ENCODE peak calls at places on chromosomes 5 and 9, in four cellular contexts. M is kidney epithelial cell, R is AG04450, G is spleen. S is an unnamed sample.
A peak's percentile ranks its signal among the peaks of the same experiment; 100 is the strongest.

GRCh38 chr5:40834391-40834848 is 602 bp downstream of the RPL37 start:
- DNase-seq in G (peak; percentile 81), R (no peak), M (no peak), S (no peak)

GRCh38 chr9:113523421-113524141 is 60.1 kb downstream of the RGS3 start:
- DNase-seq in R (no peak), G (peak; percentile 83), M (no peak), S (no peak)

GRCh38 chr5:96941140-96941539 is 5.3 kb downstream of the LNPEP start:
- DNase-seq in R (no peak), G (no peak), M (no peak), S (no peak)

GRCh38 chr9:96350866-96351265 is 32.6 kb downstream of the SLC35D2 start:
- DNase-seq in M (no peak), G (no peak), R (no peak), S (no peak)

GRCh38 chr9:91712811-91713210 is 237.2 kb downstream of the ROR2 start:
- DNase-seq in R (no peak), G (no peak), M (no peak), S (no peak)

GRCh38 chr9:126474786-126475485 is 138.8 kb upstream of the LMX1B start:
- DNase-seq in R (no peak), G (no peak), M (no peak), S (no peak)

GRCh38 chr5:58457040-58457439 is 2.8 kb downstream of the PLK2 start:
- DNase-seq in G (no peak), R (no peak), M (no peak), S (no peak)

GRCh38 chr5:121725450-121725849 is 126.2 kb upstream of the FTMT start:
- DNase-seq in G (no peak), R (no peak), M (no peak), S (no peak)

GRCh38 chr5:171968512-171968911 is 37.9 kb downstream of the FBXW11 start:
- DNase-seq in G (no peak), R (no peak), M (no peak), S (no peak)

GRCh38 chr5:1211701-1212100 is 10.3 kb downstream of the SLC6A19 start:
- DNase-seq in G (peak; percentile 54), R (no peak), M (no peak), S (no peak)

GRCh38 chr5:179287631-179288030 is 57.6 kb downstream of the ADAMTS2 start:
- DNase-seq in M (no peak), R (no peak), G (peak; percentile 77), S (no peak)

GRCh38 chr5:35009657-35010056 is 38.1 kb downstream of the AGXT2 start:
- DNase-seq in M (no peak), R (no peak), G (no peak), S (no peak)

GRCh38 chr9:127535834-127536233 is 76.2 kb upstream of the STXBP1 start:
- DNase-seq in R (no peak), G (no peak), M (no peak), S (no peak)

GRCh38 chr5:15621094-15621493 is 121.1 kb downstream of the FBXL7 start:
- DNase-seq in R (no peak), M (no peak), G (no peak), S (no peak)

GRCh38 chr5:56984445-56984844 is 32.5 kb upstream of the MIER3 start:
- DNase-seq in G (no peak), M (no peak), R (no peak), S (no peak)

GRCh38 chr5:115398726-115399125 is 102.3 kb upstream of the CCDC112 start:
- DNase-seq in R (peak; percentile 74), M (no peak), G (no peak), S (no peak)

GRCh38 chr9:34662544-34663295 is at the start of gene CCL27:
- DNase-seq in G (no peak), R (no peak), M (no peak), S (no peak)

GRCh38 chr5:134503088-134503936 is 22.2 kb upstream of the JADE2 start:
- DNase-seq in M (peak; percentile 99), G (peak; percentile 80), R (peak; percentile 88), S (peak; percentile 94)

GRCh38 chr9:121206516-121207370 is 5.1 kb upstream of the RAB14 start:
- DNase-seq in R (no peak), G (no peak), M (no peak), S (no peak)

GRCh38 chr5:174491761-174492350 is 232.5 kb upstream of the MSX2 start:
- DNase-seq in M (no peak), R (no peak), G (no peak), S (no peak)

GRCh38 chr9:91714874-91715615 is 235.0 kb downstream of the ROR2 start:
- DNase-seq in R (no peak), G (no peak), M (no peak), S (peak; percentile 40)

GRCh38 chr9:94014066-94014654 is 59.0 kb upstream of the BARX1 start:
- DNase-seq in R (no peak), M (no peak), G (no peak), S (no peak)

GRCh38 chr5:41995193-41995592 is 70.1 kb downstream of the FBXO4 start:
- DNase-seq in G (no peak), R (no peak), M (no peak), S (no peak)

DNA sequence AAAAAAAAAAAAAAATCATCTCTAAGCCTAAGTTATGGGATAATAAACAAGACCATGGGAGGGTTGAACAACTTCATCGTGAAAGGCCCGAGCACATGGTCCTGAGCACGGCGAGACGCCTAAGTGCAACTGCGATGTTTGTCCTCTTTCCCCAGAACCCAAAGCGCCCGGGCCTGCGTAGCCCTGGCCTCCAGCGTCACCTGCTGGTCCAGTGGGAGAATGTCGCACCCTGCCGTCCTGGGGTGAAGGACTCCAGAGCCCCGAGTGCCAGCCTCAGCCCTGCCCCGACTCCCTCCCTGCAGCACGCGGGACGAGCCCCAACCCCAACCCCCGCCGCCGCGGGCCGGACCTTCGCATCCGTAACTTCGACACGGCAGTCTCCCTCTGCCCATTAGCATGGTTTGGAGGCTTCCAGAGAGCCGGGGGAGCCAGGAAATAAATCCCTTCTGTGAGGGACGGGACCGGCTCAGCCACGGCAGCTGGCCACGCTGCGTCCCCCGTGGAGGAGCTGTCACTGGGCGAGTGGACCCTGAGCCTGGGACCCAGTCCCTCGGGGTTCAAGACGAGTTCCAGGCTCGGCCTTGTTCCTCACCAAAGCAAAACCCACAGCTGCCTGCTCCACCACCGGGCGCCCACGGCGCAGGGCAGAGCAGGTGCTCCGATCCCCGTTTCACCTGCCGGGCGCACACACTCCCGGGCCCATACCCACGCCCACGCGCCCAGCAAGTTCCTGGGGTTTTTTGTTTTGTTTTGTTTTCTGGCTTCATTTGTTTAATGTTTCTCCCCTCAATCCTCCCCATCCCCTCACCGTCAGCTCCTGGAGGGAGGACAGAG is 132.5 kb upstream of the HAND1 start:
- DNase-seq in M (peak; percentile 9), R (peak; percentile 24), G (peak; percentile 89), S (peak; percentile 43)
- H3K4me3 ChIP-seq in M (peak overlapping the region; percentile 0), R (peak overlapping the region; percentile 31), G (peak overlapping the region; percentile 29), S (no peak overlapping the region)

DNA sequence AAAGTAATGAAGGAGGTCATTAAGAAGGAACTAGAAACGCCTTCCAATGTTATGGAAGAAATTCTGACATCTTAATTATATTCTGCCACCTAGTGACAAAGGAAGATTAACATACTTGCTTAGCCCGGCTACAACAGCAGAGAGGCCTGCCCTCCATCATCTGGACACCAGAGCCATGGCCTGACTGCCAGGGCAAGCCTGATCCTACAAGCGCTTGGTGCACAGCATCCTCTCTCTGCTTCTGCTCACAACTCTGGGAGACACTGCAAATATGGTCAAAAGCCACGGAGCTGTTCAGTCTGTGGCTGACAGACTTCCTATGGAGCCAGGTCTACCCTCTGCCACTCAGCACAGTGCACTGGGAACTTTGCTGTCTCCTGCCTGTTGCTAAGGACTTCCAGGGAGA is 87.3 kb upstream of the SLC44A1 start:
- DNase-seq in M (no peak), R (peak; percentile 42), G (peak; percentile 74), S (peak; percentile 88)
- TF ChIP-seq CTCF in M (peak; percentile 35), R (peak; percentile 46), G (peak; percentile 66), S (no peak)

DNA sequence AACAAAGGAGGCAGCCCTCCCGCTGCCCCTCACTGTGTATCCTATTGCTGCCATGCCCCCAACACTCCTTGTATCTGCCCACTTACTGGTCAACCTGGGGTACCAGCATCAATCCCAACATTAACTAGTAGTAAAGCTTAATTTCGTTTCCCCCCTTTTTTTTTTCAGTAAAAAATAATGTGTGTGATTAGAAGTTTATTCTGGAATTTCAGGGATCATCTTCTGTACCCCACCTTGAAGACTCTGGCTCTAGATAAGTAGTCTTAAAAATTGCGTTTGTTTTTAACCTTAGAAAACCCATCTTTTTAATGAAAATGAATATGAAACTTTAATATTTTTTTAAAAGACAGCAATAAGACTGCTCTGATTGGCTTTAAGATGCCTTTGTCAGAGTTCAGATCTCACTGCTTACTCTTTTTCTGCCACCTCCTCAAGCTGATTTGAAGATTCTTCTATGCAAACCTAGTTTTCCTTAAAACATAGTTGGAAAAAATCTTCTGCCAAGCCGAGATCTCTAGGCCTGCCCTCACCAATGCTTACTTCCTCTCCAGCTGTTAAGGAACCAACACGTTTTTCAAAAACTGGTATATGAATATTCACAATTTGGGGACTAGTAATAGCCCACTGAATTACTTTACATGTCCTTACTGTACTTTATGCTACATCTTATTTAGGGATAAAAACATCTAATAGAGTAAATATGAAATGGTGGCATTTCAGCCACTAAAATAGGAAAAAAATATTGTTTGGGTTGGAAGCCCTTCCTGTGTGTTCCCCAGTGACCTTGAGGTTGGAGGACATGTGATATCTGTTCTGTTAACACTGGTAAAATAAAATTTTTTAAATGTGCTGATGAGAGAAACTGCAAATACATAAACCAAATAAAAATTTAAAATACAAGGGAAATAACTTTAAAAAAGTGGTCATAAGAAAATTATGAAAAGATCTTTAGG is 4.0 kb upstream of the RHOBTB3 start:
- DNase-seq in M (no peak), G (no peak), R (no peak), S (no peak)
- H3K4me3 ChIP-seq in M (no peak overlapping the region), G (no peak overlapping the region), R (no peak overlapping the region), S (no peak overlapping the region)

GRCh38 chr5:79495311-79495710 is 18.6 kb downstream of the HOMER1 start:
- DNase-seq in M (no peak), R (no peak), G (no peak), S (no peak)
- TF ChIP-seq CTCF in M (no peak), R (no peak), G (no peak), S (no peak)

GRCh38 chr9:124771867-124772621 is 933 bp upstream of the NR6A1 start:
- DNase-seq in M (no peak), R (no peak), G (peak; percentile 91), S (peak; percentile 61)
- H3K4me3 ChIP-seq in M (peak overlapping the region; percentile 45), R (peak overlapping the region; percentile 62), G (peak overlapping the region; percentile 93), S (peak overlapping the region; percentile 41)

GRCh38 chr9:123268240-123268949 is at the start of gene STRBP:
- DNase-seq in M (peak; percentile 39), G (peak; percentile 98), R (peak; percentile 20), S (peak; percentile 97)
- TF ChIP-seq CTCF in M (no peak), G (no peak), R (no peak), S (no peak)

GRCh38 chr5:159210306-159210722 is 961 bp upstream of the RNF145 start:
- DNase-seq in M (no peak), R (no peak), G (no peak), S (peak; percentile 22)
- H3K4me3 ChIP-seq in M (no peak overlapping the region), R (no peak overlapping the region), G (no peak overlapping the region), S (no peak overlapping the region)

GRCh38 chr9:22009563-22009867 is 410 bp upstream of the CDKN2B start:
- DNase-seq in G (no peak), R (no peak), M (no peak), S (no peak)
- TF ChIP-seq CTCF in G (no peak), R (peak; percentile 16), M (no peak), S (no peak)